ENCODE peak calls at places on chromosomes 13 and 19, in six cellular contexts. N is HepG2, C is H1, P is GM12878, S is K562, F is GM12891. R is an unnamed sample.

GRCh38 chr13:101631403-101631802 is 178.9 kb downstream of the ITGBL1 start:
- DNase-seq in N (no peak), C (no peak), P (no peak), S (no peak), F (no peak), R (no peak)

GRCh38 chr13:22298530-22298929 is 627.7 kb downstream of the FGF9 start:
- DNase-seq in N (no peak), F (no peak), P (no peak), C (no peak), S (no peak), R (no peak)

GRCh38 chr13:112603641-112604220 is 15.8 kb upstream of the TUBGCP3 start:
- DNase-seq in S (no peak), N (no peak), C (no peak), P (no peak), F (no peak), R (no peak)

GRCh38 chr19:46610851-46611770 is 10.0 kb downstream of the CALM3 start:
- DNase-seq in C (no peak), F (peak), S (no peak), P (no peak), N (no peak), R (no peak)

GRCh38 chr13:78410164-78410563 is 193.2 kb downstream of the POU4F1 start:
- DNase-seq in P (no peak), F (no peak), N (no peak), C (no peak), S (no peak), R (no peak)

GRCh38 chr13:43204591-43204990 is 181.2 kb downstream of the DNAJC15 start:
- DNase-seq in F (no peak), C (no peak), N (no peak), P (no peak), S (no peak), R (no peak)

GRCh38 chr19:6047741-6048231 is 62.5 kb downstream of the RFX2 start:
- DNase-seq in N (peak), S (peak), C (no peak), F (no peak), P (no peak), R (no peak)

GRCh38 chr13:109697936-109698335 is 88.4 kb downstream of the IRS2 start:
- DNase-seq in S (no peak), N (no peak), F (no peak), C (no peak), P (no peak), R (no peak)

GRCh38 chr13:78326608-78327007 is 276.7 kb downstream of the POU4F1 start:
- DNase-seq in S (no peak), C (no peak), P (no peak), N (no peak), F (no peak), R (no peak)

GRCh38 chr19:31145909-31146453 is 203.3 kb downstream of the TSHZ3 start:
- DNase-seq in S (no peak), C (no peak), N (no peak), P (no peak), F (no peak), R (no peak)

GRCh38 chr13:63855457-63856118 is 2439.9 kb upstream of the PCDH20 start:
- DNase-seq in F (no peak), S (no peak), N (peak), C (no peak), P (no peak), R (no peak)

GRCh38 chr19:40467007-40467565 is 285 bp downstream of the SPTBN4 start:
- DNase-seq in P (no peak), C (no peak), F (no peak), N (no peak), S (no peak), R (no peak)

GRCh38 chr13:36297259-36297599 is 385 bp downstream of the CCDC169 start:
- DNase-seq in S (no peak), C (no peak), P (no peak), F (no peak), N (no peak), R (no peak)

DNA sequence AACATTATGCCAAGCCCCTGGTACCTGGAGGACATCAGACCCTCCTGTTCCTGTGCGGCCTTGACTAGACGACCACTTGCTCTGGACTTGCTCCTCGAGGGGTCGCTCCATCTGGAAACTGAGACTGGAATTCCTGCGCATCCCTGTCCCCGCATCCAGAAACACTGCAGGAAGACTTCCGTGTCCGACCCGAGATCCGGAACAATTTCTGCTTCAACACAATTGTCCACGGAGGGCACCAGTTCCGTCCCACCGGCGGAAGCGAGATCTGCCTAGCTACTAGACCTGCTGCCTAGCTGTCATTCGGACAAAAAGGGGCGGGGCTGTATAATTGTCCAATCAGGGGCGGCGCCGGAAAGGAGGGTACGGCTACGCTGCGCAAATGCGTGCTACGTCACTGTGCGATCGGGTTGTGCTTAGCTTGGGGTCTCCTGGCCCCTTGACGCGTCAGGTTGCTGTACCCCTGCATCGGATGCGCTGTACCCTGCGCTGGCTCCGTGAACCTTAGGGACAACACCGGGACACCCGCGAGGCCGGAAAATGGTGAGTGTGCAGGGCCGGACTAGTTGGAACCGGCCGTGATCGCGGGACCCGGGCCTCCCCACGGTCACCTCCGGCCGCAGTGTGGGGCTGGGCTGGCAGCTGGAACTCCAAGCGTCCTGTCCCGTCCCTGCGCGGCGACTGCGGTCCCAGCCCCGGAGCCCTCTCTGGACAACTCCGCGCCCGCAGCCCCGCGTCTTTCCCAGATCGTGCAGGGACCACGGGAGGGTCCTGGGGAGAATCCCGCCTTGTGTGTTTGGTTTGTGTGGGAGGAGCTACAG is at the start of the genes ZNF490 and ZNF791:
- DNase-seq in F (peak), C (peak), N (peak), P (peak), S (peak), R (peak)
- TF ChIP-seq POLR2A in F (peak), C (peak), N (peak), P (peak), S (peak), R (peak)

GRCh38 chr19:18399008-18399407 is 1.6 kb upstream of the LRRC25 start:
- DNase-seq in P (no peak), C (no peak), S (no peak), N (no peak), F (no peak), R (no peak)

GRCh38 chr19:18396471-18397241 is 766 bp downstream of the LRRC25 start:
- DNase-seq in F (no peak), P (no peak), C (no peak), N (no peak), S (no peak), R (no peak)

GRCh38 chr19:18406749-18407148 is 9.3 kb upstream of the LRRC25 start:
- DNase-seq in N (no peak), C (no peak), P (no peak), F (no peak), S (no peak), R (no peak)

GRCh38 chr19:18397242-18398202 is at the start of gene LRRC25:
- DNase-seq in C (no peak), S (peak), N (no peak), F (no peak), P (no peak), R (no peak)

DNA sequence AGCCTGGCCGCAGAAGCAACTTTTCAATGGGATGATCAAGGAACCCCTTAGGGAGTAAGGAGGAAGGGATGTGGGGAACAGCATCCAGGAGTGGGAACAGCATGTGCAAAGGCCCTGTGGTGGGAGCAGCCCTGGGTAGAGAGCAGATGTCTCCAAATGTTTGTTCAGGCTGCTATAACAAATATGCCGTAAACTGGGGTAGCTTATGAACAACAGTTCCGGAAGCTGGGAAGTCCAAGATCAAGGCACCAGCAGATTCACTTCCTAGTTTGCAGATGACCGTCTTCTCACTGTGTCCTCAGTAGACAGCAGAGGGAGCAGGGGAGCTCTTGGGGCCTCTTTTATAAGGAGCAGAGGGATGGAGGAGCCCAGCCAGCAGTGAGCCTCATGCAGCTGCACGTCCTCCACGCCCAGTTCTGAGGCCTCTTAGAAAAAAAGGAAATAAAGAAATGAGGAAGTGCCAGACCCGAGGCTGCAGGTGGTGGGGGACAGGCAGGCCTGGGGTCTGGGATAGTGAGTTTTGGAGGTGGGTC is 4.2 kb upstream of the LRRC25 start:
- DNase-seq in N (peak), S (peak), F (no peak), P (no peak), C (no peak), R (no peak)
- TF ChIP-seq POLR2AphosphoS5 in N (no peak), S (no peak), F (no peak), P (no peak), C (no peak), R (no peak)

GRCh38 chr19:12937243-12938053 is 961 bp upstream of the CALR start:
- DNase-seq in C (no peak), S (no peak), P (no peak), F (no peak), N (peak), R (no peak)
- TF ChIP-seq TAF1 in C (peak), S (no peak), P (no peak), F (no peak), N (no peak), R (no peak)

DNA sequence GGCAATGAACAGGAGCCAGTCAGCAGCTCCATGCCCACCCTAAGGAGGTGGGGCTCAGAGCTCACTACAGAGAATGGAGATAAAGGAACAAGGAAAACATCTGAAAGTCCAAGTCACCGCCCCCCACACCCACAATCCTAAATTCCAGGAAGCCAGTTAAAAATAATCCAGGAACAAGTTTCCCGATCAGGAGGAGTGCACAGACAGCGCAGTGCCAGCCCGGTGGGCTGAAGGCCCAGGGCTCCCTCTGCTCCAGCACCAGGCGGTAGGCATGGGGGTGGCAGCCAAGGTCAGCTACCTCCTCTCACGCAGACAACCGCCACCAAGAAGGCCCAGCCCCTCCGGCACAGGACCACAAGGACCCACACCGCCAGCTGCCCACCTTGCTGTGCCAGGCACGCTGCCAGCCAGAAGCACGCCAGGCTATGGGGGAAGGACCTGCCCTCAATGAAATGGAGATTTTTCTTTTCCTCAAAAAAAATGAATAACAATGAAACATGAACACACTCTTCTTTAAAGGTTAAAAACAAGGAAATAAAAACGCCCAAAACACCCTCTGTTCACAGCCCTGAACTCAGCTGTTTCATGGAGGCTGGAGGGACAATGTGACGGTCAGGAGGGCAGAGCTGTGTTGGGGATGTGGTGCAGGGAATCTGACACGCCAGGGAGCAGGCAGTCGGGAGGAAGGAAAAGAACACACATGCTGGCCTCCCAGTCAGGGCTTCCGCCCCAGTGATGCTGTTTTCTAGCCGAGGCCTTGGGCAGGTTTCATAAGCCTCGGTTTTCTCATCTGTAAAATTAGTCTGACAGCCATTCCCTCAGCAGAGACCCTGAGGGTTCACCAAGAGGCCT is 11.0 kb downstream of the STK24 start:
- DNase-seq in C (no peak), N (no peak), S (no peak), F (no peak), P (no peak), R (no peak)
- TF ChIP-seq POLR2A in C (no peak), N (no peak), S (no peak), F (no peak), P (peak), R (no peak)

DNA sequence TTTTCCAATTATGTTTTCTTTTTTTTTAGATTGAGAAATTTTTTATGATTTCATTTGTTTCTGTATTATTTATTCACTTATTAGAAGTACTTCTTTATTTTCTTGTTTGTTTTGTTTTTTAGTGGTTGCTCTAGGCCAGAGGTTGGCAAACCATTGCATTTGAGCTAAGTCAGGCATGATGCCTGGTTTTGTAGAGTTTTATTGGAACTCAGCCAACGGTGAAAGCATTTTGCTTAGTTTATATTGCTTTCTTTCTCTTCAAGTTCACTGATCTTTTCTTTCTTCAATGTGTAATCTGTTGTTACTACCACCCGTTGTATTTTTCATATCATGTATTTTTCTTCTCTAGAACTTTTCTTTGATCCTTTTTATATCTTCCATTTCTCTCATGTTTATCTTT is 19.7 kb downstream of the ZNF567 start:
- DNase-seq in P (no peak), S (no peak), N (no peak), C (no peak), F (no peak), R (no peak)
- TF ChIP-seq POLR2AphosphoS5 in P (no peak), S (no peak), N (no peak), C (no peak), F (no peak), R (no peak)

DNA sequence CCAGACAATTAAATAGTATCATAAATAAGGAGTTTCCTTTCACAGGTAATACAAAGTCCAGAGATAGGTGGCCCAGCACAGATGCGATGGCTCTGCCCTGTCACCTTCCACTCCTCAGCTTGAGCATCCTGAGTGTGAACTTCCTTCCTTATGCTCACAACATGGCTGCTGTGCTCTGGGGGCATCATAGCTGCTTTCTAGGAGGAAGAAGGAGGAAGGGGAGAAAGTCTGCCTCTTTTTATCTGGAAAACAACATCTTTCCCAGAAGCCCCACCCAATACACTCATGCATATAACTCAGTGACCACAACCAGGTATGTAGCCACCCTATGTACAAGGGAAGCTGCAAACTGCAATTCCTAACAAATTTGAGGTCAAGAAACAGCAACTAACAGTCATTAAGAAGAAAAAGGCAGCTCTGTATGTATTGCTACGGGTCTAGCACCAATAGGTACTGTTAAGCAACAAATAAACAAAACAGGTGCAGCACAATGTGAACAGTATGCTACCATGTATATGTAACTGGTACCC is 201.2 kb upstream of the UBL3 start:
- DNase-seq in P (no peak), F (no peak), C (no peak), N (no peak), S (no peak), R (no peak)
- TF ChIP-seq TAF1 in P (no peak), F (no peak), C (no peak), N (no peak), S (no peak), R (no peak)

DNA sequence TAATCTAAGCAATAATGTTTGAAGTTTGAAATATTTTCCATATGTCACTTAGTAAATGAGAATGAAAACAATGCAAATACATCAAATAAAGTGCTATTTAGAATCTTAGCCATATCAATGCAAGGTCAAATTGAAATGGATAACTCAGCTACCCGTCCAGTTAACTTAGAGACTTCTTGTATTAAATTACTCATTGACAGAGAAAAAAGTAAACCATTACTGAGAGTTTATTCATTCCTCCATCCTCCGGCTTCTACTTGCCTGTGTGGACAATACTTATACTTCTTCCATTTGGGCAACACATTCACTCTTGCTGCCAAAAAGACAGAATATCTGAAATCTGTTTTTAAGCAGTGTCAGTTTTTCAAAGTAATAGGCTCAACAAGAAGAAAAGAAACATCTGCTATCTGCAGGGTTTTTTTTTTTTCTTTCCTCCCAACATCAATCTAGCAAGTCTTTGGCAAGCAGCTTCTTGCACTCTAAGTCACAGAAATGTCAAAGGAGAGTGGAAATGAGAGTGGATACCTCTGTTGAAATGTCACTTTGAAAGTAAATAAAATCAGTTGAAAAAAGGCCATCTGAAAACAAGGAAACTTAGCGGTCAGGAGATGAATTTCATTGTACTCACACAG is 1142.9 kb downstream of the PCDH9 start:
- DNase-seq in F (no peak), N (no peak), S (no peak), P (no peak), C (no peak), R (no peak)
- TF ChIP-seq POLR2A in F (no peak), N (no peak), S (no peak), P (no peak), C (no peak), R (no peak)

GRCh38 chr19:18542936-18543813 is at the start of gene FKBP8:
- DNase-seq in P (no peak), N (peak), C (peak), F (peak), S (peak), R (peak)
- TF ChIP-seq POLR2AphosphoS5 in P (no peak), N (no peak), C (no peak), F (no peak), S (no peak), R (no peak)

GRCh38 chr19:28987177-28987576 is 225.8 kb downstream of the UQCRFS1 start:
- DNase-seq in N (no peak), C (no peak), P (no peak), F (no peak), S (no peak), R (no peak)

GRCh38 chr19:28985201-28985600 is 227.8 kb downstream of the UQCRFS1 start:
- DNase-seq in F (no peak), P (no peak), N (no peak), S (no peak), C (no peak), R (no peak)

GRCh38 chr19:28988066-28988465 is 224.9 kb downstream of the UQCRFS1 start:
- DNase-seq in P (no peak), C (no peak), N (no peak), S (no peak), F (no peak), R (no peak)

DNA sequence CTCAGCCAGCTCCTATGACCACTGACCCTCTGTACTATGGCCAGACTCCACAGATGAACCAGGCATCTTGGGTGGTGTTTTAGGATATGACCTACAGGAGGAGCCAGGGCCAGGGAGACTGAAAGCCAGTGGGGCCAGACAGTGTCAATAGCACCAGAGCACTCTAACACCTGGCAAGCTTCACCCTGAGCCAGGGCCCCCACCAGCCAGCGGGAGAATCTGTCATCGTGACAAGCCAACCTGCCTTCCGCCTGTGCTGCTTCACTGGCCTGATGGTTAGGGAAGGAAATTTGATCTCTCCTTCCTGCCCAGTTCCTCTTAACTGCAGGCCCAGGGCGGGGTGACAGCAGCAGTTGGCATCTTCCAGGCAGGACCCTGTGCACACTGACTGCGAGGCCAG is 222.4 kb downstream of the UQCRFS1 start:
- DNase-seq in S (no peak), N (no peak), P (no peak), F (no peak), C (no peak), R (no peak)
- TF ChIP-seq TAF1 in S (no peak), N (no peak), P (no peak), F (no peak), C (no peak), R (no peak)

R was measured in GM12892.